ENCODE peak calls at places on chromosomes 7 and 10, in seven cellular contexts. T, H, N, W, P, B and J are unnamed samples.

GRCh38 chr7:93011351-93012294 is 106.2 kb downstream of the SAMD9 start:
- DNase-seq in W (peak; percentile 95), N (no peak), P (peak; percentile 98), T (peak; percentile 96), H (no peak), B (peak; percentile 98), J (no peak)

GRCh38 chr10:93926613-93927012 is 32.8 kb downstream of the SLC35G1 start:
- DNase-seq in B (no peak), P (peak; percentile 17), T (no peak), N (no peak), H (no peak), W (no peak), J (no peak)

GRCh38 chr7:50607524-50608125 is 42.4 kb upstream of the DDC start:
- DNase-seq in B (no peak), P (peak; percentile 20), H (no peak), T (peak; percentile 19), W (no peak), N (no peak), J (peak; percentile 36)

GRCh38 chr7:98394377-98394836 is 6.5 kb downstream of the BAIAP2L1 start:
- DNase-seq in P (peak; percentile 79), H (no peak), T (peak; percentile 96), B (no peak), W (peak; percentile 96), N (no peak), J (no peak)

GRCh38 chr10:119301397-119301796 is 94.0 kb downstream of the GRK5 start:
- DNase-seq in N (no peak), P (no peak), T (peak; percentile 26), W (no peak), B (no peak), H (no peak), J (peak; percentile 90)

GRCh38 chr7:22720791-22721786 is 5.9 kb upstream of the IL6 start:
- DNase-seq in N (no peak), H (no peak), P (no peak), B (no peak), W (no peak), T (no peak), J (no peak)

GRCh38 chr10:130061760-130062159 is 48.9 kb downstream of the C10orf143 start:
- DNase-seq in N (no peak), B (no peak), P (no peak), T (no peak), W (no peak), H (no peak), J (no peak)

GRCh38 chr10:60795465-60796202 is 17.4 kb downstream of the CDK1 start:
- DNase-seq in H (no peak), P (no peak), B (no peak), W (no peak), T (no peak), N (no peak), J (no peak)

GRCh38 chr10:4240641-4241197 is 455.7 kb upstream of the KLF6 start:
- DNase-seq in B (peak; percentile 85), W (peak; percentile 72), T (peak; percentile 97), N (no peak), P (peak; percentile 72), H (no peak), J (no peak)